ENCODE peak calls at places on chromosomes 6 and 20, in nine cellular contexts. R, B, O, U, Y, V, N, P and E are unnamed samples.

GRCh38 chr6:139569561-139569960 is 195.1 kb upstream of the CITED2 start:
- DNase-seq in R (peak), B (no peak), O (no peak), U (peak), Y (no peak), V (no peak), N (no peak), P (no peak), E (no peak)

GRCh38 chr6:44642870-44643522 is 255.5 kb downstream of the CDC5L start:
- DNase-seq in R (peak), B (peak), O (no peak), U (no peak), Y (no peak), V (no peak), N (no peak), P (peak), E (no peak)

GRCh38 chr20:25017257-25017803 is 24.8 kb upstream of the APMAP start:
- DNase-seq in R (no peak), B (peak), O (no peak), U (no peak), Y (no peak), V (no peak), N (no peak), P (no peak), E (peak)

GRCh38 chr6:112232845-112233256 is 21.5 kb downstream of the LAMA4 start:
- DNase-seq in R (peak), B (no peak), O (peak), U (no peak), Y (no peak), V (no peak), N (no peak), P (peak), E (no peak)

GRCh38 chr6:125812394-125813231 is 21.9 kb downstream of the NCOA7 start:
- DNase-seq in R (peak), B (no peak), O (no peak), U (peak), Y (no peak), V (peak), N (no peak), P (peak), E (no peak)

GRCh38 chr6:130927305-130927704 is 100.1 kb downstream of the SMLR1 start:
- DNase-seq in R (no peak), B (no peak), O (no peak), U (no peak), Y (no peak), V (peak), N (no peak), P (no peak), E (no peak)

GRCh38 chr20:12058201-12058600 is 140.5 kb downstream of the BTBD3 start:
- DNase-seq in R (no peak), B (no peak), O (no peak), U (no peak), Y (no peak), V (no peak), N (no peak), P (peak), E (no peak)

GRCh38 chr6:16130932-16131387 is 2.1 kb downstream of the MYLIP start:
- DNase-seq in R (peak), B (peak), O (peak), U (peak), Y (peak), V (peak), N (peak), P (peak), E (peak)

GRCh38 chr6:67615796-67616195 is 1019.3 kb upstream of the ADGRB3 start:
- DNase-seq in R (peak), B (no peak), O (no peak), U (no peak), Y (no peak), V (no peak), N (no peak), P (peak), E (no peak)

GRCh38 chr6:52839124-52840055 is 1.2 kb downstream of the GSTA5 start:
- DNase-seq in R (peak), B (peak), O (peak), U (no peak), Y (peak), V (peak), N (peak), P (peak), E (peak)

GRCh38 chr20:9214676-9215075 is 145.8 kb downstream of the PLCB4 start:
- DNase-seq in R (no peak), B (no peak), O (no peak), U (peak), Y (no peak), V (no peak), N (no peak), P (peak), E (no peak)

GRCh38 chr6:169046483-169047192 is 207.0 kb downstream of the THBS2 start:
- DNase-seq in R (peak), B (no peak), O (no peak), U (peak), Y (no peak), V (no peak), N (no peak), P (peak), E (no peak)

GRCh38 chr6:40187654-40188053 is 253.4 kb upstream of the MOCS1 start:
- DNase-seq in R (no peak), B (no peak), O (no peak), U (no peak), Y (no peak), V (no peak), N (no peak), P (no peak), E (no peak)

GRCh38 chr20:14986026-14986655 is 648.7 kb upstream of the FLRT3 start:
- DNase-seq in R (no peak), B (no peak), O (no peak), U (no peak), Y (no peak), V (peak), N (no peak), P (no peak), E (no peak)

GRCh38 chr20:44650777-44651493 is 564 bp downstream of the ADA start:
- DNase-seq in R (no peak), B (no peak), O (no peak), U (no peak), Y (no peak), V (no peak), N (no peak), P (no peak), E (no peak)

GRCh38 chr6:72246926-72247325 is 360.6 kb downstream of the RIMS1 start:
- DNase-seq in R (peak), B (no peak), O (no peak), U (no peak), Y (no peak), V (no peak), N (no peak), P (no peak), E (no peak)

GRCh38 chr6:55379895-55380294 is 52.6 kb downstream of the GFRAL start:
- DNase-seq in R (no peak), B (no peak), O (no peak), U (no peak), Y (no peak), V (no peak), N (no peak), P (no peak), E (no peak)